ENCODE peak calls at places on chromosome 21, in five cellular contexts. W is H1, P is GM12878, K is K562, O is HepG2. Q is an unnamed sample.
A peak's percentile ranks its signal among the peaks of the same experiment; 100 is the strongest.

GRCh38 chr21:14603202-14603601 is 57.1 kb upstream of the SAMSN1 start:
- DNase-seq in W (no peak), P (no peak), K (no peak), O (no peak), Q (no peak)

GRCh38 chr21:39317134-39318090 is 4.0 kb upstream of the BRWD1 start:
- DNase-seq in W (no peak), P (no peak), K (no peak), O (no peak), Q (no peak)

GRCh38 chr21:33121715-33122475 is 52.0 kb downstream of the OLIG1 start:
- DNase-seq in W (no peak), P (no peak), K (peak; percentile 95), O (no peak), Q (peak; percentile 72)

GRCh38 chr21:33266784-33267135 is 593 bp downstream of the IL10RB start:
- DNase-seq in W (no peak), P (no peak), K (peak; percentile 50), O (no peak), Q (no peak)

GRCh38 chr21:18168108-18168507 is 76.5 kb upstream of the CHODL start:
- DNase-seq in W (no peak), P (no peak), K (no peak), O (no peak), Q (no peak)

GRCh38 chr21:39867198-39867650 is at the start of gene PCP4:
- DNase-seq in W (peak; percentile 78), P (no peak), K (peak; percentile 64), O (peak; percentile 7), Q (peak; percentile 27)

GRCh38 chr21:29208666-29209059 is 78.2 kb downstream of the MAP3K7CL start:
- DNase-seq in W (no peak), P (no peak), K (no peak), O (no peak), Q (no peak)

GRCh38 chr21:32423320-32423719 is 10.8 kb downstream of the EVA1C start:
- DNase-seq in W (no peak), P (no peak), K (no peak), O (no peak), Q (no peak)

GRCh38 chr21:16241021-16241420 is 511.2 kb downstream of the USP25 start:
- DNase-seq in W (no peak), P (no peak), K (no peak), O (no peak), Q (no peak)

GRCh38 chr21:15190837-15191236 is 126.0 kb upstream of the NRIP1 start:
- DNase-seq in W (no peak), P (no peak), K (no peak), O (no peak), Q (no peak)

GRCh38 chr21:21163904-21164303 is 165.7 kb downstream of the NCAM2 start:
- DNase-seq in W (no peak), P (no peak), K (peak; percentile 48), O (peak; percentile 26), Q (peak; percentile 7)

GRCh38 chr21:17900281-17900989 is 81.3 kb upstream of the C21orf91 start:
- DNase-seq in W (no peak), P (no peak), K (no peak), O (no peak), Q (no peak)

GRCh38 chr21:41167348-41168342 is at the start of gene BACE2:
- DNase-seq in W (no peak), P (no peak), K (peak; percentile 74), O (no peak), Q (no peak)

GRCh38 chr21:29232601-29233541 is 65.9 kb upstream of the BACH1 start:
- DNase-seq in W (no peak), P (no peak), K (no peak), O (no peak), Q (no peak)

GRCh38 chr21:27759091-27759659 is 792.3 kb upstream of the ADAMTS5 start:
- DNase-seq in W (peak; percentile 19), P (no peak), K (no peak), O (no peak), Q (no peak)

GRCh38 chr21:36976882-36977651 is 10.6 kb upstream of the HLCS start:
- DNase-seq in W (no peak), P (peak; percentile 59), K (peak; percentile 61), O (peak; percentile 87), Q (peak; percentile 74)

GRCh38 chr21:16536661-16537359 is 807.0 kb downstream of the USP25 start:
- DNase-seq in W (no peak), P (no peak), K (no peak), O (no peak), Q (no peak)

GRCh38 chr21:32186843-32187242 is 92.0 kb downstream of the MIS18A start:
- DNase-seq in W (no peak), P (no peak), K (no peak), O (no peak), Q (no peak)

GRCh38 chr21:22898061-22898460 is 1899.9 kb downstream of the NCAM2 start:
- DNase-seq in W (no peak), P (no peak), K (no peak), O (no peak), Q (no peak)

GRCh38 chr21:22904385-22904784 is 1906.2 kb downstream of the NCAM2 start:
- DNase-seq in W (no peak), P (no peak), K (no peak), O (no peak), Q (no peak)

DNA sequence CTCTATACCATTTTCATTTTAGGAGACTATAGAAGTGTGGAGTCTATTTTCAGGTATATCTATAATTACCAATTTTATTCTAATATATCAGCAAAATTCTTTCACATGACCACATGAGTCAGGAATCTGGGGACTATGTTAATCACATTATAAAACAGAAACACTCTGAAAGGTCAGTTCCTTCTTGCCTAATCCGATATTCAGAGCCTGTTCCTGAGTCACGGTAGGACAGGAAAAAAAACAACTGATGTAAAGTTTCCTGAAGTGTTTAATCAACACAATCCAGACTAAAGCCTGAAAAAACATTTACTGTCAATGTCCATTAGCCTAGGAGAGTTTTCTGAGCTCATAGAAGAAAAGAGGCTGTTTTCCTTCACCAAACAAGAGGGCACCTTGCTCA is 1902.3 kb downstream of the NCAM2 start:
- DNase-seq in W (no peak), P (no peak), K (no peak), O (no peak), Q (no peak)
- TF ChIP-seq ATF3 in W (no peak), P (no peak), K (no peak), O (no peak), Q (no peak)

GRCh38 chr21:42652527-42653491 is 612 bp upstream of the PDE9A start:
- DNase-seq in W (no peak), P (no peak), K (peak; percentile 60), O (peak; percentile 58), Q (no peak)
- TF ChIP-seq JUND in W (no peak), P (no peak), K (no peak), O (no peak), Q (no peak)

GRCh38 chr21:38290809-38291208 is 34.0 kb downstream of the KCNJ15 start:
- DNase-seq in W (no peak), P (no peak), K (no peak), O (no peak), Q (no peak)

GRCh38 chr21:38291875-38292274 is 35.1 kb downstream of the KCNJ15 start:
- DNase-seq in W (no peak), P (no peak), K (no peak), O (no peak), Q (no peak)

GRCh38 chr21:38286739-38287426 is 30.1 kb downstream of the KCNJ15 start:
- DNase-seq in W (no peak), P (no peak), K (no peak), O (no peak), Q (no peak)

GRCh38 chr21:38293113-38293512 is 36.3 kb downstream of the KCNJ15 start:
- DNase-seq in W (no peak), P (no peak), K (no peak), O (no peak), Q (no peak)

GRCh38 chr21:38289697-38290096 is 32.9 kb downstream of the KCNJ15 start:
- DNase-seq in W (no peak), P (no peak), K (no peak), O (no peak), Q (no peak)
- TF ChIP-seq ATF3 in W (no peak), P (no peak), K (no peak), O (no peak), Q (no peak)

GRCh38 chr21:45439901-45440461 is 35.0 kb downstream of the COL18A1 start:
- DNase-seq in W (no peak), P (no peak), K (no peak), O (no peak), Q (no peak)
- TF ChIP-seq JUND in W (no peak), P (no peak), K (no peak), O (no peak), Q (no peak)

GRCh38 chr21:34536820-34537219 is 24.8 kb upstream of the KCNE1 start:
- DNase-seq in W (no peak), P (no peak), K (no peak), O (peak; percentile 43), Q (no peak)
- TF ChIP-seq ATF3 in W (no peak), P (no peak), K (no peak), O (no peak), Q (no peak)

GRCh38 chr21:42969193-42969600 is 5.2 kb upstream of the PKNOX1 start:
- DNase-seq in W (no peak), P (no peak), K (peak; percentile 23), O (no peak), Q (no peak)
- TF ChIP-seq JUND in W (no peak), P (no peak), K (no peak), O (no peak), Q (no peak)